ENCODE peak calls at places on chromosomes 1 and 21, in five cellular contexts. One of them, this sample, is unnamed. For H3K36me3, the result is how much of the 10 kb centered on the place peaks cover.

GRCh38 chr1:3051270-3052268 is 17.4 kb upstream of the PRDM16 start:
- DNase-seq in MG63: no peak
- DNase-seq in NT2/D1: no peak
- DNase-seq in GM12878: no peak
- DNase-seq in cardiac muscle cell: no peak
- DNase-seq in this sample: no peak

GRCh38 chr1:108877324-108877812 is 583 bp downstream of the GPSM2 start:
- DNase-seq in NT2/D1: no peak
- DNase-seq in GM12878: no peak
- DNase-seq in MG63: peak
- DNase-seq in cardiac muscle cell: peak
- DNase-seq in this sample: no peak

GRCh38 chr1:221230605-221231004 is 351.4 kb downstream of the HLX start:
- DNase-seq in NT2/D1: no peak
- DNase-seq in MG63: peak
- DNase-seq in cardiac muscle cell: no peak
- DNase-seq in GM12878: no peak
- DNase-seq in this sample: no peak

GRCh38 chr1:167469280-167469965 is 48.9 kb downstream of the CD247 start:
- DNase-seq in cardiac muscle cell: no peak
- DNase-seq in GM12878: no peak
- DNase-seq in NT2/D1: no peak
- DNase-seq in MG63: no peak
- DNase-seq in this sample: no peak

GRCh38 chr1:1199961-1200875 is 6.2 kb downstream of the TNFRSF18 start:
- DNase-seq in GM12878: no peak
- DNase-seq in cardiac muscle cell: no peak
- DNase-seq in MG63: no peak
- DNase-seq in NT2/D1: no peak
- DNase-seq in this sample: no peak

GRCh38 chr1:113073457-113073950 is 506 bp downstream of the LRIG2 start:
- DNase-seq in GM12878: no peak
- DNase-seq in NT2/D1: peak
- DNase-seq in MG63: peak
- DNase-seq in cardiac muscle cell: peak
- DNase-seq in this sample: peak

GRCh38 chr1:236090741-236091147 is 25.9 kb upstream of the NID1 start:
- DNase-seq in NT2/D1: no peak
- DNase-seq in GM12878: no peak
- DNase-seq in cardiac muscle cell: no peak
- DNase-seq in MG63: no peak
- DNase-seq in this sample: no peak

GRCh38 chr1:204420039-204421004 is 8.7 kb upstream of the PPP1R15B start:
- DNase-seq in GM12878: no peak
- DNase-seq in cardiac muscle cell: no peak
- DNase-seq in MG63: no peak
- DNase-seq in NT2/D1: no peak
- DNase-seq in this sample: no peak

GRCh38 chr1:6651889-6652288 is 27.2 kb downstream of the THAP3 start:
- DNase-seq in GM12878: no peak
- DNase-seq in NT2/D1: no peak
- DNase-seq in MG63: no peak
- DNase-seq in cardiac muscle cell: no peak
- DNase-seq in this sample: no peak

GRCh38 chr1:40665335-40666171 is at the start of gene RIMS3:
- DNase-seq in GM12878: peak
- DNase-seq in cardiac muscle cell: peak
- DNase-seq in MG63: peak
- DNase-seq in NT2/D1: peak
- DNase-seq in this sample: peak

GRCh38 chr1:241518447-241519307 is 878 bp downstream of the FH start:
- DNase-seq in NT2/D1: peak
- DNase-seq in MG63: peak
- DNase-seq in GM12878: no peak
- DNase-seq in cardiac muscle cell: peak
- DNase-seq in this sample: no peak

GRCh38 chr1:41272601-41273000 is 30.5 kb upstream of the SCMH1 start:
- DNase-seq in MG63: no peak
- DNase-seq in GM12878: no peak
- DNase-seq in cardiac muscle cell: no peak
- DNase-seq in NT2/D1: no peak
- DNase-seq in this sample: no peak

GRCh38 chr1:43267291-43267805 is 2.4 kb upstream of the TMEM125 start:
- DNase-seq in NT2/D1: no peak
- DNase-seq in GM12878: no peak
- DNase-seq in MG63: no peak
- DNase-seq in cardiac muscle cell: peak
- DNase-seq in this sample: no peak

GRCh38 chr1:204110894-204111633 is 38.1 kb downstream of the SOX13 start:
- DNase-seq in cardiac muscle cell: no peak
- DNase-seq in MG63: no peak
- DNase-seq in NT2/D1: no peak
- DNase-seq in GM12878: no peak
- DNase-seq in this sample: no peak

GRCh38 chr21:40067751-40068150 is 200.5 kb downstream of the PCP4 start:
- DNase-seq in cardiac muscle cell: no peak
- DNase-seq in MG63: no peak
- DNase-seq in NT2/D1: no peak
- DNase-seq in GM12878: no peak
- DNase-seq in this sample: no peak

GRCh38 chr1:99445486-99445885 is 181.2 kb downstream of the PLPPR4 start:
- DNase-seq in MG63: no peak
- DNase-seq in NT2/D1: no peak
- DNase-seq in cardiac muscle cell: peak
- DNase-seq in GM12878: no peak
- DNase-seq in this sample: no peak

GRCh38 chr1:115454835-115455511 is 116.9 kb upstream of the NGF start:
- DNase-seq in NT2/D1: no peak
- DNase-seq in GM12878: no peak
- DNase-seq in MG63: peak
- DNase-seq in cardiac muscle cell: peak
- DNase-seq in this sample: peak

GRCh38 chr21:43884861-43885370 is 19.9 kb downstream of the AGPAT3 start:
- DNase-seq in cardiac muscle cell: peak
- DNase-seq in GM12878: no peak
- DNase-seq in MG63: no peak
- DNase-seq in NT2/D1: no peak
- DNase-seq in this sample: no peak
- H3K36me3 ChIP-seq in cardiac muscle cell: under half
- H3K36me3 ChIP-seq in GM12878: under half
- H3K36me3 ChIP-seq in MG63: under half
- H3K36me3 ChIP-seq in NT2/D1: under half
- H3K36me3 ChIP-seq in this sample: under half

GRCh38 chr1:26254404-26254803 is 20.4 kb downstream of the CEP85 start:
- DNase-seq in NT2/D1: no peak
- DNase-seq in cardiac muscle cell: no peak
- DNase-seq in MG63: no peak
- DNase-seq in GM12878: no peak
- DNase-seq in this sample: no peak
- H3K36me3 ChIP-seq in NT2/D1: half or more
- H3K36me3 ChIP-seq in cardiac muscle cell: under half
- H3K36me3 ChIP-seq in MG63: under half
- H3K36me3 ChIP-seq in GM12878: under half
- H3K36me3 ChIP-seq in this sample: under half

DNA sequence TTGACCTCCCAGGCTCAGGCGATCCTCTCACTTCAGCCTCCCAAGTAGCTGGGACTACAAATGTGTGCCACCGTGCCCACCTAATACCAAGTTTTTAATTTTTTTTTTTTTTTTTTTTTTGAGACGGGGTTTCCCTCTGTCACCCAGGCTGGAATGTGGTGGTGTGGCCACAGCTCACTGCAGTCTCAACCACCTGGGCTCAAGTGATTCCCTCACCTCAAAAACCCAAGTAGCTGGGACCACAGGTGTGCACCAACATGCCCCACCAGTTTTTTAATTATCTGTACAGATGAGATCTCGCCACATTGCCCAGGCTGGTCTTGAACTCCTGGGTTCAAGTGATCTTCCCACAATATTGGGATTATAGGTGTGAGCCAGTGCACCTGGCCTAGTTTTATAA is 22.7 kb downstream of the PTP4A2 start:
- DNase-seq in cardiac muscle cell: no peak
- DNase-seq in GM12878: no peak
- DNase-seq in NT2/D1: no peak
- DNase-seq in MG63: no peak
- DNase-seq in this sample: no peak
- H3K36me3 ChIP-seq in cardiac muscle cell: under half
- H3K36me3 ChIP-seq in GM12878: under half
- H3K36me3 ChIP-seq in NT2/D1: half or more
- H3K36me3 ChIP-seq in MG63: half or more
- H3K36me3 ChIP-seq in this sample: under half

DNA sequence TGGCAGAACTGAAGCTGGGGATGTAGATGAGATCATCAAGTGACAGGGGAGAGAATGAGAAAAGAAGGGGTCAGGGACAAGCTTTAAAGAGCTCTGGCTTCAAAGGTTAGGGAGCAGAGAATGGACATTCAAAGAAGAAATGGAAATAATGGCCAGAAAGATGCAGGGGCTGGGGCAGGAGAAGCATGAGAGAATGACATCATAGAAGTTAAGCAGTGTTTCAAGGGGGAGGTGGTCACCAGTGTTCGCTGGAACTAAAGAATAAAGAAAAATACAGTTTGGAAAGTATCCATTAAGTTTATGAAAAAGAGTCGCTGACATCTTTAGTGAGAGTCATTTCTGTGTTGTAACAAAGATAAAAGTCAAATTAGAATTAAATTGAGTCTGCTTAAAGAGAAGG is 44.3 kb downstream of the TARBP1 start:
- DNase-seq in NT2/D1: no peak
- DNase-seq in MG63: no peak
- DNase-seq in GM12878: no peak
- DNase-seq in cardiac muscle cell: no peak
- DNase-seq in this sample: no peak
- H3K36me3 ChIP-seq in NT2/D1: under half
- H3K36me3 ChIP-seq in MG63: half or more
- H3K36me3 ChIP-seq in GM12878: under half
- H3K36me3 ChIP-seq in cardiac muscle cell: under half
- H3K36me3 ChIP-seq in this sample: under half

GRCh38 chr1:57404914-57405313 is 18.9 kb downstream of the DAB1 start:
- DNase-seq in cardiac muscle cell: no peak
- DNase-seq in MG63: no peak
- DNase-seq in GM12878: no peak
- DNase-seq in NT2/D1: no peak
- DNase-seq in this sample: no peak

GRCh38 chr1:57406428-57406827 is 17.4 kb downstream of the DAB1 start:
- DNase-seq in GM12878: no peak
- DNase-seq in NT2/D1: no peak
- DNase-seq in MG63: no peak
- DNase-seq in cardiac muscle cell: no peak
- DNase-seq in this sample: no peak

GRCh38 chr1:57401671-57402070 is 22.2 kb downstream of the DAB1 start:
- DNase-seq in NT2/D1: no peak
- DNase-seq in cardiac muscle cell: no peak
- DNase-seq in GM12878: no peak
- DNase-seq in MG63: no peak
- DNase-seq in this sample: no peak

GRCh38 chr1:57400041-57400440 is 23.8 kb downstream of the DAB1 start:
- DNase-seq in GM12878: no peak
- DNase-seq in cardiac muscle cell: no peak
- DNase-seq in NT2/D1: no peak
- DNase-seq in MG63: no peak
- DNase-seq in this sample: no peak

GRCh38 chr1:57403201-57403600 is 20.7 kb downstream of the DAB1 start:
- DNase-seq in NT2/D1: no peak
- DNase-seq in MG63: no peak
- DNase-seq in cardiac muscle cell: no peak
- DNase-seq in GM12878: no peak
- DNase-seq in this sample: no peak
- H3K36me3 ChIP-seq in NT2/D1: under half
- H3K36me3 ChIP-seq in MG63: under half
- H3K36me3 ChIP-seq in cardiac muscle cell: under half
- H3K36me3 ChIP-seq in GM12878: under half
- H3K36me3 ChIP-seq in this sample: under half

GRCh38 chr1:207140536-207140935 is 36.5 kb downstream of the C4BPA start:
- DNase-seq in GM12878: no peak
- DNase-seq in NT2/D1: no peak
- DNase-seq in MG63: no peak
- DNase-seq in cardiac muscle cell: no peak
- DNase-seq in this sample: no peak

GRCh38 chr1:207134550-207134949 is 30.5 kb downstream of the C4BPA start:
- DNase-seq in NT2/D1: no peak
- DNase-seq in GM12878: no peak
- DNase-seq in cardiac muscle cell: no peak
- DNase-seq in MG63: no peak
- DNase-seq in this sample: no peak

GRCh38 chr1:207145401-207146058 is 41.5 kb downstream of the C4BPA start:
- DNase-seq in MG63: no peak
- DNase-seq in GM12878: no peak
- DNase-seq in NT2/D1: no peak
- DNase-seq in cardiac muscle cell: peak
- DNase-seq in this sample: no peak

DNA sequence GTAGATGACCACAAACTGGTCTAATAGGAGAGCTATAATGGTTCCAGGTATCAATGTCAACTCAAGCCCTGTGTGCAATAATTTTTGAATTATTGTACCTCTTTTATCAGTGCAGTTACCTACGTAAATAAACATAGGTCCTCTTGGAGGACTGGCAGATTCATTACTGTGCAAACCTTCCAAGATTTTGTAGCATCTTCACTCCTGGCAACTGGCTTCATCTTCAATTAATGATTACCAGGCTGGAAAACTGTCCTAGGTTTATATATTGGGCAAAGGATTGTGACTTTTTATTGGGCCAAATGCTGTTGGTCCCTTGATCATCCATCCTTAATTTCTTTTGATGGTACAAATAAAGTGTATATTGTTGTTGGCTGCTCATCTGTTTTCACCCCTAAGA is 35.6 kb downstream of the C4BPA start:
- DNase-seq in MG63: no peak
- DNase-seq in cardiac muscle cell: no peak
- DNase-seq in GM12878: no peak
- DNase-seq in NT2/D1: no peak
- DNase-seq in this sample: no peak
- H3K36me3 ChIP-seq in MG63: under half
- H3K36me3 ChIP-seq in cardiac muscle cell: under half
- H3K36me3 ChIP-seq in GM12878: under half
- H3K36me3 ChIP-seq in NT2/D1: under half
- H3K36me3 ChIP-seq in this sample: under half